ENCODE peak calls at places on chromosomes 1 and 21, in five cellular contexts. O is fibroblast of lung, X is SK-N-SH, E is body of pancreas, G is kidney. J is an unnamed sample.

GRCh38 chr1:155127672-155128468 is at the start of gene EFNA1:
- DNase-seq in O (peak; percentile 25), X (peak; percentile 84), E (peak; percentile 74), G (peak; percentile 92), J (peak; percentile 77)

GRCh38 chr1:64246294-64246917 is 43.0 kb downstream of the UBE2U start:
- DNase-seq in O (peak; percentile 34), X (peak; percentile 25), E (no peak), G (no peak), J (no peak)

GRCh38 chr1:228109962-228110488 is 926 bp upstream of the MRPL55 start:
- DNase-seq in O (peak; percentile 37), X (no peak), E (no peak), G (no peak), J (no peak)

GRCh38 chr1:225963735-225964530 is 22.9 kb upstream of the LEFTY2 start:
- DNase-seq in O (peak; percentile 17), X (no peak), E (no peak), G (no peak), J (no peak)

GRCh38 chr1:244092293-244093264 is 41.5 kb downstream of the ZBTB18 start:
- DNase-seq in O (peak; percentile 89), X (no peak), E (peak; percentile 13), G (no peak), J (no peak)

GRCh38 chr1:37484325-37485051 is 10.1 kb downstream of the ZC3H12A start:
- DNase-seq in O (no peak), X (no peak), E (peak; percentile 64), G (no peak), J (no peak)

GRCh38 chr1:192766876-192767275 is 42.0 kb upstream of the RGS2 start:
- DNase-seq in O (no peak), X (no peak), E (no peak), G (no peak), J (no peak)

GRCh38 chr1:33826311-33826710 is 37.6 kb upstream of the HMGB4 start:
- DNase-seq in O (no peak), X (no peak), E (no peak), G (no peak), J (no peak)

GRCh38 chr1:51907079-51907702 is 28.7 kb upstream of the NRDC start:
- DNase-seq in O (no peak), X (no peak), E (no peak), G (no peak), J (no peak)

GRCh38 chr1:1430114-1430982 is 5.1 kb upstream of the VWA1 start:
- DNase-seq in O (peak; percentile 59), X (peak; percentile 69), E (peak; percentile 88), G (peak; percentile 95), J (peak; percentile 79)

GRCh38 chr1:230422221-230422981 is 3.7 kb downstream of the PGBD5 start:
- DNase-seq in O (no peak), X (no peak), E (no peak), G (no peak), J (peak; percentile 75)

GRCh38 chr21:42495765-42496119 is 282 bp downstream of the RSPH1 start:
- DNase-seq in O (no peak), X (no peak), E (peak; percentile 53), G (no peak), J (no peak)

GRCh38 chr1:26602378-26602959 is 72.9 kb downstream of the RPS6KA1 start:
- DNase-seq in O (peak; percentile 41), X (peak; percentile 69), E (peak; percentile 74), G (no peak), J (peak; percentile 20)

GRCh38 chr21:43343095-43343991 is 83.6 kb downstream of the SIK1 start:
- DNase-seq in O (no peak), X (no peak), E (peak; percentile 91), G (peak; percentile 91), J (peak; percentile 73)

GRCh38 chr1:24558455-24558854 is 2.6 kb downstream of the NCMAP start:
- DNase-seq in O (no peak), X (no peak), E (no peak), G (no peak), J (no peak)

GRCh38 chr21:41147979-41148355 is 20.0 kb upstream of the BACE2 start:
- DNase-seq in O (no peak), X (no peak), E (no peak), G (no peak), J (no peak)

GRCh38 chr1:110707257-110707656 is 32.5 kb upstream of the KCNA3 start:
- DNase-seq in O (no peak), X (no peak), E (no peak), G (no peak), J (no peak)

GRCh38 chr1:218481116-218481775 is 136.1 kb downstream of the TGFB2 start:
- DNase-seq in O (peak; percentile 79), X (no peak), E (no peak), G (no peak), J (no peak)

GRCh38 chr1:64856564-64856963 is 109.8 kb downstream of the JAK1 start:
- DNase-seq in O (no peak), X (no peak), E (peak; percentile 79), G (no peak), J (no peak)

GRCh38 chr21:36747815-36748381 is 49.0 kb downstream of the SIM2 start:
- DNase-seq in O (peak; percentile 35), X (peak; percentile 92), E (peak; percentile 60), G (no peak), J (peak; percentile 37)

GRCh38 chr1:67674260-67675011 is 10.6 kb upstream of the GADD45A start:
- DNase-seq in O (peak; percentile 66), X (peak; percentile 75), E (peak; percentile 16), G (no peak), J (no peak)

GRCh38 chr1:70314706-70315304 is 39.7 kb downstream of the ANKRD13C start:
- DNase-seq in O (no peak), X (peak; percentile 9), E (no peak), G (no peak), J (no peak)

GRCh38 chr1:160637821-160638539 is 8.9 kb downstream of the SLAMF1 start:
- DNase-seq in O (peak; percentile 2), X (no peak), E (no peak), G (no peak), J (no peak)

GRCh38 chr1:118077331-118078055 is 107.5 kb downstream of the SPAG17 start:
- DNase-seq in O (peak; percentile 22), X (no peak), E (peak; percentile 55), G (no peak), J (peak; percentile 7)

GRCh38 chr1:22370190-22370498 is 81.5 kb upstream of the ZBTB40 start:
- DNase-seq in O (no peak), X (no peak), E (no peak), G (no peak), J (no peak)

GRCh38 chr1:93815738-93816110 is 63.3 kb downstream of the DNTTIP2 start:
- DNase-seq in O (peak; percentile 69), X (no peak), E (no peak), G (no peak), J (no peak)

GRCh38 chr1:234838182-234838581 is 228.2 kb upstream of the IRF2BP2 start:
- DNase-seq in O (no peak), X (no peak), E (no peak), G (no peak), J (no peak)
- H3K4me1 ChIP-seq in O (no peaks in the 10 kb centered on the region), X (peaks cover 9% of the 10 kb centered on the region), E (peaks cover 11% of the 10 kb centered on the region), G (no peaks in the 10 kb centered on the region), J (peaks cover 5% of the 10 kb centered on the region)

GRCh38 chr1:229384822-229385221 is 42.0 kb upstream of the CCSAP start:
- DNase-seq in O (no peak), X (no peak), E (no peak), G (no peak), J (no peak)

GRCh38 chr1:229388876-229389580 is 44.9 kb downstream of the ACTA1 start:
- DNase-seq in O (peak; percentile 48), X (no peak), E (no peak), G (no peak), J (no peak)

GRCh38 chr1:229392936-229393335 is 41.0 kb downstream of the ACTA1 start:
- DNase-seq in O (no peak), X (no peak), E (no peak), G (no peak), J (no peak)

GRCh38 chr1:229385853-229386456 is 43.1 kb upstream of the CCSAP start:
- DNase-seq in O (no peak), X (no peak), E (no peak), G (no peak), J (no peak)

GRCh38 chr1:229390130-229390529 is 43.8 kb downstream of the ACTA1 start:
- DNase-seq in O (no peak), X (no peak), E (no peak), G (no peak), J (no peak)
- H3K4me1 ChIP-seq in O (peaks cover 5% of the 10 kb centered on the region), X (no peaks in the 10 kb centered on the region), E (no peaks in the 10 kb centered on the region), G (no peaks in the 10 kb centered on the region), J (no peaks in the 10 kb centered on the region)

GRCh38 chr1:91133240-91133639 is 111.4 kb upstream of the ZNF644 start:
- DNase-seq in O (no peak), X (no peak), E (no peak), G (no peak), J (no peak)
- H3K4me1 ChIP-seq in O (no peaks in the 10 kb centered on the region), X (no peaks in the 10 kb centered on the region), E (no peaks in the 10 kb centered on the region), G (no peaks in the 10 kb centered on the region), J (no peaks in the 10 kb centered on the region)

DNA sequence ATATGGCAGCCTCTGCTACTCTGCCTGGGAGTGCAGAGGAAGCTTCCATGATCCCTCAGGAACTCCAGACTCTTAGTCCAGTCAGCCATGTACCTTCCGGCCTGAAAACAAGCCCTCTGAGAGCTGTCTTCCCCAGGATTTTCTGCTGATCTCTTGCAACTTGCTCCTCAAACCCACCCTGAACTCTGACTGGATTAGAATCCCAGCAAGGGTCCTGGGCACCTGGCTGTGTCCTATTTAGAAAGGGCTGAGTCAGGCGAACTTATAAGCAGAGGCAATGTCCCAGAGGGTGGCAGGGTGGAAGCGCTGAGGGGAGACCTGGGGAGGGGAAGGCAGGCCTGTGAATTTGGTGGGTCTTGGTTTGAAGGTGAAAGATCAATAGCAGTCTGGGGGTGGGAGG is 184.5 kb upstream of the EDN2 start:
- DNase-seq in O (no peak), X (no peak), E (no peak), G (peak; percentile 37), J (no peak)
- H3K4me1 ChIP-seq in O (peaks cover 7% of the 10 kb centered on the region), X (peaks cover 6% of the 10 kb centered on the region), E (peaks cover 21% of the 10 kb centered on the region), G (no peaks in the 10 kb centered on the region), J (peaks cover 26% of the 10 kb centered on the region)

GRCh38 chr1:76040327-76040868 is 34.1 kb upstream of the ST6GALNAC3 start:
- DNase-seq in O (no peak), X (no peak), E (no peak), G (no peak), J (no peak)

GRCh38 chr1:76035053-76035452 is 39.5 kb upstream of the ST6GALNAC3 start:
- DNase-seq in O (no peak), X (peak; percentile 19), E (no peak), G (no peak), J (peak; percentile 4)

GRCh38 chr1:76038306-76039004 is 36.1 kb upstream of the ST6GALNAC3 start:
- DNase-seq in O (peak; percentile 76), X (no peak), E (no peak), G (no peak), J (no peak)

GRCh38 chr1:76033800-76034475 is 40.6 kb upstream of the ST6GALNAC3 start:
- DNase-seq in O (no peak), X (no peak), E (no peak), G (no peak), J (no peak)

DNA sequence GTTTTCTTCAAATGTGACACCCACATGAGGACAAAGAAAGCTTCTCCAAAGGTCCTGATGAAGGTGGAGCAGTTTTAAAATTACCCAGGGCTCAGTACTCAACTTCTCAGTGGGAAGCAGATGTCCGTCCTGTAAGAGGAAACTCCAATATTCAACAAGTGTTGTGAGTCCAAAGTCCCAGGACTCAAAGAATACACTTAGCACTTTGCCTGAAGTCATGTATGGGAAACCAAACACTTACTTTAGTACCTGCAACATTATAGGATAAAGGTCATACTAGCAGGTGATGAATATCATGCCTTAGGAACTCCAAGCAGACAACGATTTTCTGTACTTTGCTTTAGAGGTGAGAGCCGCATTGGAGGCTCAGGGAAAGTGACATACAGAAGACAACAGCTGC is 37.2 kb upstream of the ST6GALNAC3 start:
- DNase-seq in O (no peak), X (no peak), E (no peak), G (no peak), J (no peak)
- H3K4me1 ChIP-seq in O (no peaks in the 10 kb centered on the region), X (peaks cover 7% of the 10 kb centered on the region), E (no peaks in the 10 kb centered on the region), G (no peaks in the 10 kb centered on the region), J (no peaks in the 10 kb centered on the region)